ENCODE peak calls at places on chromosomes 13 and 19, in six cellular contexts. One of them, this sample, is unnamed.

GRCh38 chr13:76822691-76823267 is 63.4 kb downstream of the KCTD12 start:
- DNase-seq in MM.1S: peak; percentile 53
- DNase-seq in CD8-positive, alpha-beta memory T cell: no peak
- DNase-seq in heart left ventricle: no peak
- DNase-seq in adipocyte: peak; percentile 54
- DNase-seq in HCT116: no peak
- DNase-seq in this sample: peak; percentile 17

GRCh38 chr13:110042253-110042652 is 255.9 kb upstream of the IRS2 start:
- DNase-seq in MM.1S: no peak
- DNase-seq in CD8-positive, alpha-beta memory T cell: no peak
- DNase-seq in heart left ventricle: no peak
- DNase-seq in adipocyte: peak; percentile 58
- DNase-seq in HCT116: no peak
- DNase-seq in this sample: no peak

GRCh38 chr13:33347866-33348265 is 62.3 kb upstream of the STARD13 start:
- DNase-seq in MM.1S: no peak
- DNase-seq in CD8-positive, alpha-beta memory T cell: no peak
- DNase-seq in heart left ventricle: no peak
- DNase-seq in adipocyte: no peak
- DNase-seq in HCT116: no peak
- DNase-seq in this sample: peak; percentile 13

GRCh38 chr13:96963786-96964475 is 30.3 kb downstream of the OXGR1 start:
- DNase-seq in MM.1S: peak; percentile 32
- DNase-seq in CD8-positive, alpha-beta memory T cell: no peak
- DNase-seq in heart left ventricle: no peak
- DNase-seq in adipocyte: no peak
- DNase-seq in HCT116: no peak
- DNase-seq in this sample: no peak

GRCh38 chr13:40187836-40188591 is 478.4 kb downstream of the FOXO1 start:
- DNase-seq in MM.1S: no peak
- DNase-seq in CD8-positive, alpha-beta memory T cell: peak; percentile 74
- DNase-seq in heart left ventricle: no peak
- DNase-seq in adipocyte: no peak
- DNase-seq in HCT116: no peak
- DNase-seq in this sample: peak; percentile 12

GRCh38 chr19:2149980-2150793 is 1.2 kb downstream of the AP3D1 start:
- DNase-seq in MM.1S: no peak
- DNase-seq in CD8-positive, alpha-beta memory T cell: no peak
- DNase-seq in heart left ventricle: no peak
- DNase-seq in adipocyte: peak; percentile 49
- DNase-seq in HCT116: no peak
- DNase-seq in this sample: no peak

GRCh38 chr19:3270908-3271307 is 46.4 kb downstream of the CELF5 start:
- DNase-seq in MM.1S: no peak
- DNase-seq in CD8-positive, alpha-beta memory T cell: peak; percentile 76
- DNase-seq in heart left ventricle: no peak
- DNase-seq in adipocyte: peak; percentile 13
- DNase-seq in HCT116: peak; percentile 26
- DNase-seq in this sample: peak; percentile 42

GRCh38 chr13:58953638-58954037 is 1210.1 kb downstream of the DIAPH3 start:
- DNase-seq in MM.1S: peak; percentile 58
- DNase-seq in CD8-positive, alpha-beta memory T cell: no peak
- DNase-seq in heart left ventricle: no peak
- DNase-seq in adipocyte: no peak
- DNase-seq in HCT116: no peak
- DNase-seq in this sample: peak; percentile 58

GRCh38 chr13:90933097-90933826 is 414.2 kb upstream of the MIR17HG start:
- DNase-seq in MM.1S: no peak
- DNase-seq in CD8-positive, alpha-beta memory T cell: no peak
- DNase-seq in heart left ventricle: no peak
- DNase-seq in adipocyte: no peak
- DNase-seq in HCT116: no peak
- DNase-seq in this sample: no peak

GRCh38 chr13:102563267-102563666 is 33.5 kb upstream of the TPP2 start:
- DNase-seq in MM.1S: peak; percentile 73
- DNase-seq in CD8-positive, alpha-beta memory T cell: no peak
- DNase-seq in heart left ventricle: no peak
- DNase-seq in adipocyte: no peak
- DNase-seq in HCT116: no peak
- DNase-seq in this sample: no peak

GRCh38 chr19:1232652-1233360 is 5.0 kb downstream of the CBARP start:
- DNase-seq in MM.1S: no peak
- DNase-seq in CD8-positive, alpha-beta memory T cell: peak; percentile 47
- DNase-seq in heart left ventricle: peak; percentile 66
- DNase-seq in adipocyte: no peak
- DNase-seq in HCT116: no peak
- DNase-seq in this sample: peak; percentile 64

GRCh38 chr13:113933901-113934300 is 40.0 kb downstream of the C13orf46 start:
- DNase-seq in MM.1S: no peak
- DNase-seq in CD8-positive, alpha-beta memory T cell: no peak
- DNase-seq in heart left ventricle: no peak
- DNase-seq in adipocyte: no peak
- DNase-seq in HCT116: no peak
- DNase-seq in this sample: no peak

GRCh38 chr13:106186366-106187030 is 349.0 kb downstream of the EFNB2 start:
- DNase-seq in MM.1S: no peak
- DNase-seq in CD8-positive, alpha-beta memory T cell: no peak
- DNase-seq in heart left ventricle: no peak
- DNase-seq in adipocyte: no peak
- DNase-seq in HCT116: no peak
- DNase-seq in this sample: peak; percentile 92

GRCh38 chr19:33375760-33376159 is 2.3 kb downstream of the CEBPG start:
- DNase-seq in MM.1S: no peak
- DNase-seq in CD8-positive, alpha-beta memory T cell: no peak
- DNase-seq in heart left ventricle: no peak
- DNase-seq in adipocyte: peak; percentile 51
- DNase-seq in HCT116: no peak
- DNase-seq in this sample: peak; percentile 62

GRCh38 chr19:47445937-47446402 is 25.7 kb downstream of the SLC8A2 start:
- DNase-seq in MM.1S: no peak
- DNase-seq in CD8-positive, alpha-beta memory T cell: peak; percentile 79
- DNase-seq in heart left ventricle: no peak
- DNase-seq in adipocyte: peak; percentile 67
- DNase-seq in HCT116: no peak
- DNase-seq in this sample: no peak

GRCh38 chr13:41402695-41403511 is 54.4 kb upstream of the RGCC start:
- DNase-seq in MM.1S: no peak
- DNase-seq in CD8-positive, alpha-beta memory T cell: no peak
- DNase-seq in heart left ventricle: no peak
- DNase-seq in adipocyte: no peak
- DNase-seq in HCT116: no peak
- DNase-seq in this sample: no peak

GRCh38 chr19:30448386-30449130 is 76.4 kb downstream of the ZNF536 start:
- DNase-seq in MM.1S: no peak
- DNase-seq in CD8-positive, alpha-beta memory T cell: no peak
- DNase-seq in heart left ventricle: no peak
- DNase-seq in adipocyte: no peak
- DNase-seq in HCT116: no peak
- DNase-seq in this sample: no peak

GRCh38 chr19:42440357-42441046 is 2.2 kb downstream of the CXCL17 start:
- DNase-seq in MM.1S: peak; percentile 71
- DNase-seq in CD8-positive, alpha-beta memory T cell: peak; percentile 84
- DNase-seq in heart left ventricle: peak; percentile 78
- DNase-seq in adipocyte: peak; percentile 80
- DNase-seq in HCT116: peak; percentile 42
- DNase-seq in this sample: peak; percentile 73

GRCh38 chr13:68168448-68168847 is 938.3 kb upstream of the PCDH9 start:
- DNase-seq in MM.1S: no peak
- DNase-seq in CD8-positive, alpha-beta memory T cell: no peak
- DNase-seq in heart left ventricle: no peak
- DNase-seq in adipocyte: no peak
- DNase-seq in HCT116: no peak
- DNase-seq in this sample: no peak

GRCh38 chr19:52190679-52191293 is 934 bp downstream of the PPP2R1A start:
- DNase-seq in MM.1S: peak; percentile 11
- DNase-seq in CD8-positive, alpha-beta memory T cell: no peak
- DNase-seq in heart left ventricle: peak; percentile 64
- DNase-seq in adipocyte: peak; percentile 59
- DNase-seq in HCT116: no peak
- DNase-seq in this sample: peak; percentile 62

GRCh38 chr13:109665781-109666249 is 120.6 kb downstream of the IRS2 start:
- DNase-seq in MM.1S: no peak
- DNase-seq in CD8-positive, alpha-beta memory T cell: no peak
- DNase-seq in heart left ventricle: no peak
- DNase-seq in adipocyte: no peak
- DNase-seq in HCT116: no peak
- DNase-seq in this sample: no peak

GRCh38 chr13:111639196-111639705 is 318.8 kb downstream of the TEX29 start:
- DNase-seq in MM.1S: no peak
- DNase-seq in CD8-positive, alpha-beta memory T cell: no peak
- DNase-seq in heart left ventricle: no peak
- DNase-seq in adipocyte: no peak
- DNase-seq in HCT116: no peak
- DNase-seq in this sample: no peak

GRCh38 chr19:38321646-38322323 is 2.1 kb downstream of the KCNK6 start:
- DNase-seq in MM.1S: no peak
- DNase-seq in CD8-positive, alpha-beta memory T cell: no peak
- DNase-seq in heart left ventricle: peak; percentile 91
- DNase-seq in adipocyte: no peak
- DNase-seq in HCT116: no peak
- DNase-seq in this sample: peak; percentile 46

GRCh38 chr13:27551563-27551962 is 68.8 kb downstream of the LNX2 start:
- DNase-seq in MM.1S: no peak
- DNase-seq in CD8-positive, alpha-beta memory T cell: no peak
- DNase-seq in heart left ventricle: no peak
- DNase-seq in adipocyte: no peak
- DNase-seq in HCT116: no peak
- DNase-seq in this sample: no peak

GRCh38 chr13:41418027-41418426 is 39.3 kb upstream of the RGCC start:
- DNase-seq in MM.1S: no peak
- DNase-seq in CD8-positive, alpha-beta memory T cell: no peak
- DNase-seq in heart left ventricle: no peak
- DNase-seq in adipocyte: peak; percentile 47
- DNase-seq in HCT116: no peak
- DNase-seq in this sample: peak; percentile 89

GRCh38 chr19:57389730-57390598 is at the start of gene ZNF548:
- DNase-seq in MM.1S: peak; percentile 97
- DNase-seq in CD8-positive, alpha-beta memory T cell: peak; percentile 99
- DNase-seq in heart left ventricle: peak; percentile 98
- DNase-seq in adipocyte: peak; percentile 99
- DNase-seq in HCT116: peak; percentile 98
- DNase-seq in this sample: peak; percentile 99
- H3K9me3 ChIP-seq in MM.1S: no peaks in the 10 kb centered on the region
- H3K9me3 ChIP-seq in CD8-positive, alpha-beta memory T cell: no peaks in the 10 kb centered on the region
- H3K9me3 ChIP-seq in heart left ventricle: no peaks in the 10 kb centered on the region
- H3K9me3 ChIP-seq in adipocyte: no peaks in the 10 kb centered on the region
- H3K9me3 ChIP-seq in HCT116: no peaks in the 10 kb centered on the region
- H3K9me3 ChIP-seq in this sample: no peaks in the 10 kb centered on the region

GRCh38 chr13:51277943-51278342 is 55.7 kb downstream of the FAM124A start:
- DNase-seq in MM.1S: no peak
- DNase-seq in CD8-positive, alpha-beta memory T cell: no peak
- DNase-seq in heart left ventricle: no peak
- DNase-seq in adipocyte: no peak
- DNase-seq in HCT116: no peak
- DNase-seq in this sample: no peak
- H3K4me3 ChIP-seq in MM.1S: no peak overlapping the region
- H3K4me3 ChIP-seq in CD8-positive, alpha-beta memory T cell: no peak overlapping the region
- H3K4me3 ChIP-seq in heart left ventricle: no peak overlapping the region
- H3K4me3 ChIP-seq in adipocyte: no peak overlapping the region
- H3K4me3 ChIP-seq in HCT116: no peak overlapping the region
- H3K4me3 ChIP-seq in this sample: no peak overlapping the region

GRCh38 chr19:28886708-28887107 is 326.2 kb downstream of the UQCRFS1 start:
- DNase-seq in MM.1S: no peak
- DNase-seq in CD8-positive, alpha-beta memory T cell: no peak
- DNase-seq in heart left ventricle: no peak
- DNase-seq in adipocyte: no peak
- DNase-seq in HCT116: no peak
- DNase-seq in this sample: no peak
- H3K9me3 ChIP-seq in MM.1S: no peaks in the 10 kb centered on the region
- H3K9me3 ChIP-seq in CD8-positive, alpha-beta memory T cell: no peaks in the 10 kb centered on the region
- H3K9me3 ChIP-seq in heart left ventricle: no peaks in the 10 kb centered on the region
- H3K9me3 ChIP-seq in adipocyte: no peaks in the 10 kb centered on the region
- H3K9me3 ChIP-seq in HCT116: peaks cover 17% of the 10 kb centered on the region
- H3K9me3 ChIP-seq in this sample: no peaks in the 10 kb centered on the region

GRCh38 chr19:50607388-50607787 is 32.3 kb downstream of the SYT3 start:
- DNase-seq in MM.1S: no peak
- DNase-seq in CD8-positive, alpha-beta memory T cell: no peak
- DNase-seq in heart left ventricle: no peak
- DNase-seq in adipocyte: no peak
- DNase-seq in HCT116: no peak
- DNase-seq in this sample: no peak
- H3K4me3 ChIP-seq in MM.1S: no peak overlapping the region
- H3K4me3 ChIP-seq in CD8-positive, alpha-beta memory T cell: no peak overlapping the region
- H3K4me3 ChIP-seq in heart left ventricle: no peak overlapping the region
- H3K4me3 ChIP-seq in adipocyte: no peak overlapping the region
- H3K4me3 ChIP-seq in HCT116: no peak overlapping the region
- H3K4me3 ChIP-seq in this sample: no peak overlapping the region

This sample was measured in fibroblast of lung.